ENCODE peak calls at places on chromosomes 3 and 15, in ten cellular contexts. M is fibroblast of lung; J is OCI-LY7; Q is fibroblast of pulmonary artery; E is stomach; B is AG09319; H is uterus; Y is GM12865; T is testis; A is CD4-positive, alpha-beta T cell. D is an unnamed sample.

GRCh38 chr3:140258222-140258724 is 323.3 kb downstream of the CLSTN2 start:
- DNase-seq in Y (no peak), Q (peak), B (no peak), E (no peak), M (no peak), J (no peak), A (no peak), H (no peak), T (no peak), D (no peak)

GRCh38 chr3:129794319-129795201 is 99.0 kb downstream of the TMCC1 start:
- DNase-seq in B (no peak), E (peak), A (peak), J (peak), Y (peak), M (no peak), Q (peak), T (peak), H (no peak), D (peak)

GRCh38 chr3:126469479-126469878 is 6.2 kb downstream of the ZXDC start:
- DNase-seq in T (no peak), A (no peak), B (no peak), M (no peak), E (no peak), H (peak), J (no peak), Y (no peak), Q (no peak), D (no peak)

GRCh38 chr3:161412117-161412516 is 40.8 kb upstream of the SPTSSB start:
- DNase-seq in E (no peak), A (no peak), M (no peak), T (no peak), Q (no peak), J (no peak), B (no peak), Y (no peak), H (no peak), D (no peak)

GRCh38 chr15:74791007-74791406 is 9.1 kb downstream of the CSK start:
- DNase-seq in T (no peak), Y (no peak), Q (no peak), J (no peak), M (no peak), A (no peak), B (no peak), H (no peak), E (no peak), D (no peak)

GRCh38 chr3:182739619-182740018 is 53.7 kb upstream of the ATP11B start:
- DNase-seq in H (no peak), A (no peak), Q (peak), Y (no peak), E (no peak), T (no peak), B (peak), J (no peak), M (peak), D (no peak)

GRCh38 chr15:75532413-75533250 is 46.5 kb downstream of the PTPN9 start:
- DNase-seq in T (peak), H (peak), B (peak), A (no peak), Q (peak), E (peak), J (peak), Y (peak), M (peak), D (peak)

GRCh38 chr3:49653016-49653415 is 21.1 kb upstream of the APEH start:
- DNase-seq in E (no peak), A (no peak), B (no peak), Q (no peak), M (no peak), Y (no peak), H (no peak), T (no peak), J (no peak), D (no peak)

GRCh38 chr15:73981761-73982222 is 10.3 kb downstream of the STOML1 start:
- DNase-seq in H (no peak), A (no peak), Y (no peak), B (no peak), M (no peak), Q (no peak), T (no peak), J (no peak), E (no peak), D (no peak)

GRCh38 chr15:29840928-29841327 is 18.7 kb upstream of the TJP1 start:
- DNase-seq in Q (no peak), H (no peak), E (no peak), J (no peak), T (no peak), M (no peak), A (no peak), Y (no peak), B (no peak), D (no peak)

GRCh38 chr3:17136251-17136721 is 251.5 kb downstream of the PLCL2 start:
- DNase-seq in H (peak), Y (peak), B (no peak), Q (no peak), T (peak), M (no peak), J (no peak), E (no peak), A (no peak), D (no peak)

GRCh38 chr15:92451225-92451825 is 57.6 kb downstream of the ST8SIA2 start:
- DNase-seq in Q (peak), H (no peak), Y (no peak), T (no peak), J (no peak), M (peak), A (no peak), E (no peak), B (no peak), D (no peak)

GRCh38 chr15:25859838-25860645 is 3.1 kb downstream of the ATP10A start:
- DNase-seq in E (peak), M (peak), Y (no peak), A (peak), B (no peak), J (no peak), H (no peak), Q (no peak), T (no peak), D (no peak)

GRCh38 chr3:129723558-129724324 is 117.3 kb upstream of the PLXND1 start:
- DNase-seq in M (peak), T (peak), E (no peak), Y (no peak), A (no peak), B (peak), Q (peak), H (peak), J (no peak), D (no peak)

GRCh38 chr15:64739216-64739976 is 36.0 kb downstream of the RBPMS2 start:
- DNase-seq in A (no peak), H (no peak), Y (no peak), M (peak), B (no peak), T (no peak), E (no peak), Q (no peak), J (no peak), D (no peak)

GRCh38 chr3:53844262-53845102 is 1.7 kb downstream of the CHDH start:
- DNase-seq in M (no peak), H (no peak), Q (no peak), B (no peak), T (no peak), E (peak), A (no peak), Y (peak), J (peak), D (no peak)

GRCh38 chr3:150523538-150523937 is 22.8 kb downstream of the SERP1 start:
- DNase-seq in Q (no peak), J (no peak), B (no peak), A (no peak), E (no peak), H (no peak), T (no peak), M (no peak), Y (no peak), D (no peak)

GRCh38 chr3:150531775-150532174 is 14.5 kb downstream of the SERP1 start:
- DNase-seq in E (no peak), Y (no peak), A (no peak), B (no peak), Q (no peak), M (no peak), T (no peak), J (no peak), H (no peak), D (no peak)

DNA sequence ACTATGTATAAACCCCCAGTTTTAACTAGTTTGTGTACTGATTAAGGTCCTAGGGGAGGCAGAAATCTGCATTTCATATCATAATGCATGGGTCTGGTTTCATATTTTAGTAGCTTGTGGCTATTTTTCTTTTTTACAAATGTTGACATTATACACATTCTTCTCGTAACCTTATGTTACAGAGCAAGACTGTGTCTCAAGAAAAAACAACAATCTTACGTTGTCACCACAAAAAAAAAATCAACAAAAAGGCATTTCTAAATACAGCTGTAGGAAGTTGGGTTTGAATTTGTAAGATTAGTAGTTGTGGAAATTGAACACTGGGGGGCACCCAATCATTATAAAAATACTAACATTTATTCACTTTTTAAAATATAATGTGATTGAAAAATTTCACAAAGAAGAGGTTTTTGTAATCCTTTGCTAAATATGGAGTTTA is 17.9 kb downstream of the SERP1 start:
- DNase-seq in Y (peak), A (no peak), J (peak), B (peak), Q (peak), E (no peak), M (peak), H (no peak), T (no peak), D (no peak)
- TF ChIP-seq CTCF in Y (peak), A (peak), J (peak), B (peak), Q (peak), E (peak), M (no peak), H (no peak), T (no peak), D (peak)

DNA sequence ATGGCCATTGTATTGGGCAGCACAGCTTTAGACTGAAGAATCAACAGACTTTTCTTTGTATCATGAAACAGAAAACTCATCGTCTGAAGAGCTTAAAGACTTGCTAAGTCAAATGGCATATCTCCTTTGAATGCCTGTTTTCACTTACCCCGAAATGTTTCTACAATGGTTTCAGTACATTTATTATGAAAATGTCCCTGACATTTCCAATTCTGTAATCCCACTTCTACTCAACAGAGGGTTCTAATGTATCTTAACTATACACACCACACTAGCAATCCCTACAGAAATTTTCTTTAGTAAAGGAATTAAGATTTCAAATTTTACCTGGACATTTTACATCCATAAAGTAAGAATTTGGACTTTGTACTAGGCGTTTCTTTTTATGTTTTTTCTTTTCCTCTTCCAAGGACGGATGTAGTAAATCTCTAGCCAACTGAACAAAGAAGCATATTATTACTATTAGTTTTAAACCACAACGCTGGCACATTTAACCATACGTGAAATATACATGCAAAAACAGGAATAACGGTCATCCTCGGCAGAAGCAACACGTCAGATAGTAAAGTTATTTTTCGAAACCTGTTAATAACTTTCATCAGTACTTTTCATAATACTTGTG is 1.1 kb downstream of the RPS27L start:
- DNase-seq in H (no peak), T (no peak), Y (peak), B (no peak), A (no peak), J (peak), M (peak), Q (peak), E (no peak), D (no peak)
- TF ChIP-seq CTCF in H (no peak), T (no peak), Y (no peak), B (no peak), A (no peak), J (no peak), M (no peak), Q (peak), E (no peak), D (no peak)

GRCh38 chr3:180600473-180600872 is 1.5 kb upstream of the TTC14 start:
- DNase-seq in T (no peak), J (no peak), A (no peak), Q (no peak), Y (no peak), H (no peak), E (no peak), B (no peak), M (no peak), D (no peak)

GRCh38 chr3:180601688-180602666 is at the start of gene TTC14:
- DNase-seq in B (peak), M (peak), H (peak), A (peak), Q (peak), J (peak), E (peak), Y (peak), T (peak), D (peak)
- TF ChIP-seq CTCF in B (no peak), M (no peak), H (no peak), A (no peak), Q (no peak), J (peak), E (no peak), Y (no peak), T (no peak), D (no peak)

GRCh38 chr15:96501362-96501761 is 170.9 kb downstream of the NR2F2 start:
- DNase-seq in B (no peak), J (no peak), Q (no peak), Y (no peak), E (no peak), T (no peak), H (no peak), M (no peak), A (no peak), D (no peak)
- TF ChIP-seq CTCF in B (no peak), J (no peak), Q (no peak), Y (no peak), E (no peak), T (no peak), H (no peak), M (no peak), A (no peak), D (no peak)

DNA sequence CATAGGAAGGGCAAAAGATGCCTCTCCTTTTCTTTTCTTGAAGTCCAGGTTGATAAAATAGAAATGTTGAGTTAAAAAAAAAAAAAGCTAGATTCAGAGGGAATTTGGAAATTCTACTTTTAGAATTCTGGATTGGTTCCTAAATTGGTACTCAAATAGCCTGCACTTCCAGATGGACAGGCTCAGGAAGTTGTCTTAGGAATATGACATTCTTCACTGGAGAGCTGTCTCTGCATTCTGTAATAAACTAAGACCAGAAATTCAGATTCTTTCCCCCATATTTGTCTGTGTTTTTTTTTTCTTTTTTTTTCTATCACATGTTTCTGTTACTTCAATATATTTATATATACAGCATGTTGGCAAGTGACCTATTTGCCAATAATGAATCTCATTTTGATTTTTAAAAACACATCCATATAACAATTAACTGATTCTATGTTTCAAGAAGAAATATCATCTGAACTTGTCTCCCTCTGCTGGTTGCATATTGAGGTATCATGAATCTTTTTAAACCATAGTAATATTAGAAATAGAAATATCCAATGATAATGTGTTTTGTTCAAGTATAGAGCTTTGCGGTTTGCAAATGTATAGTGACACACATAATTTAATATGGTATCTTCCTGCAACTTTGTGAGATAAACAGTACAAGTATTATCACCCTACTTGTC is 8.5 kb upstream of the LSAMP start:
- DNase-seq in Y (no peak), H (no peak), E (no peak), B (no peak), A (no peak), M (peak), Q (peak), J (no peak), T (no peak), D (no peak)
- TF ChIP-seq CTCF in Y (no peak), H (no peak), E (no peak), B (peak), A (no peak), M (no peak), Q (peak), J (peak), T (no peak), D (no peak)

DNA sequence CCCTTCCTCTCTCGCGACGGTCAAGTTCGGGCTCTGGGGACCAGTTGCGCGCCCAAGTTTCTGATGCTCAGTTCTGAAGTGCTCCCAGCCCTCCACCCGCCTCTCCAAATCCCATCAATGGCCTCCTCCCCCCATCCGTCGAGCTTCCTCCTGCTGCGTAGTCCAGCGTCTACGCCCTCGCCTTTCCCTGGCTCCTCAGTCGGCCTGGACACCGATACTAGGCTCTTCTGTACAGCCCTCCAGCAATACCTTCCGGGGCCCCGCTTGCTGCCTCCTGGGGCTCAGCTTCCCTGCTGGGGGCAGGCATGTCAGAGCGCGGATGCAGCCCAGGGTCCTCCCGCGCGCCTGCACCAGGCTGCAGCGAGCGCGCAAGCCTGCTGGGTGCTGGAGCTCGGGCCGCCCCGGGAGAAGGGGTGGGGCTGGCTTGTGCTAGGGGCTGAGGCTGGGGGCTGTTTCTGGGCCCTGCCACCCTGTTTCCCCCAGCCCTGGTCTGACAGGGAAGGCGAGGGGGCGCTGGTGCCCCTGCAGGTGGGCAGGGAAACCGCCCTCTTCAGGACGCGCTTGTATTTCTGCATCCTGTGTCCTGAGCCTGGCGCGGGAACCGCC is 353.3 kb upstream of the SUCLG2 start:
- DNase-seq in J (no peak), A (peak), Y (no peak), Q (no peak), H (no peak), E (no peak), B (no peak), M (no peak), T (peak), D (peak)
- TF ChIP-seq CTCF in J (no peak), A (no peak), Y (no peak), Q (no peak), H (no peak), E (no peak), B (no peak), M (no peak), T (no peak), D (peak)

DNA sequence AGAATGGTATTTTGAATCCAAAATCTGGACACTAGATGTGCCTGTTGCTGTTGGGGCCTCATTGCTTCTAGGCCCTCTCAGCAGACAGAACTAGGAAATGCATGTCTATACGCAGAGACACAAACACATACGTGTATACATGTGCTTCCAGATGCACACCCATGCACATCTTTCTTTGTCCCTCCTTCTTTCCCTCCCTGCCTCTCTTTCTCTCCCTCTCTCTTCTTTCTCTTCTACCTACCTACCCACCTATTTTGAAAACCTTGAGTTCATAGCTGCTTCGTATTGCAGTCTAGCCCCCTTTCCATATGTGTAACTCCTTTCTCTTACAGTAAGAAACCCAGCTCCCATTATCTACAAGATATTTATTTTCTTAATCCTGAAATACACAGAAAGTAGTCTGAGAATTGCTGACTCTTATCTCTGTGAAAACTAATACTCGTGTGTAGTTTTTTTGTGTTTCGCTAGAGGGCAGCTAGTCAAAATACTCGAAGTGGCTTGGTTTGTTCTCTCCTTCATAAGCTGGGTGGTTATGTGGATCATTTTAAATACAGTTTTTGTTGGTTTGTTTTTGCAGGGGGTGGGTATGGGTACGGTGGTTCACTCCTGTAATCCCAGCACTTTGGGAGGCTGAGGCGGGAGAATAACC is 18.5 kb downstream of the RPL32 start:
- DNase-seq in T (no peak), H (no peak), J (peak), Q (peak), E (no peak), M (peak), Y (no peak), B (no peak), A (no peak), D (no peak)
- TF ChIP-seq CTCF in T (no peak), H (no peak), J (peak), Q (peak), E (peak), M (peak), Y (peak), B (peak), A (no peak), D (peak)

DNA sequence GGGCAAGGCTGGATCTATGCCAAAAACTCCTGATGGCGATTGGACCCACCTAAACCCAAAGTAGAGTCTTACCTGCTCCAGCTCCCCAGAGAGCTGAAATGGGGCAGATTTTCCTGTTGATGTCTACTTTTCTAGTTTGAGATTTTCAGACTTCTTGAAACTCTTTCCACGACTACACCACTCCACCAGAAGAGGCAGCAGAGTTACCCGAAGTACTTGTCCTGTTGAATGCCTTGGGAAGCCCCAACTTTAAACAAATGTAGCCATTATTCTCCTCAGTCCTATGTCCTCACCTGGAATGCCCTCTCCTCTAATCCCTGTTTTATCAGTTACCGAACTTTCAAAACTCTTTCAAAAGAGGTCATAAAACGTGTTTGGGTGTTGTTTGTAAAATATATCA is 843.8 kb downstream of the VGLL3 start:
- DNase-seq in T (peak), A (no peak), Y (no peak), E (no peak), H (no peak), M (no peak), J (no peak), Q (no peak), B (no peak), D (no peak)
- TF ChIP-seq CTCF in T (no peak), A (no peak), Y (no peak), E (no peak), H (no peak), M (no peak), J (no peak), Q (no peak), B (no peak), D (no peak)